ENCODE peak calls at places on chromosomes 3 and 15, in seven cellular contexts. S is left lung; M is activated CD8-positive, alpha-beta memory T cell treated with anti-CD3 and anti-CD28 coated beads for 1 hour; L is foreskin keratinocyte; C is A549; Q is mammary epithelial cell; A is ELF-1. W is an unnamed sample.

GRCh38 chr3:22714758-22715157 is 488.4 kb upstream of the UBE2E2 start:
- DNase-seq in S (no peak), M (no peak), L (no peak), C (no peak), Q (no peak), A (no peak), W (no peak)

GRCh38 chr3:64502284-64502683 is 185.5 kb downstream of the ADAMTS9 start:
- DNase-seq in S (no peak), M (no peak), L (no peak), C (no peak), Q (no peak), A (no peak), W (no peak)

GRCh38 chr15:67050062-67050461 is 15.3 kb upstream of the SMAD3 start:
- DNase-seq in S (no peak), M (no peak), L (peak), C (peak), Q (peak), A (no peak), W (no peak)

GRCh38 chr3:188294113-188294512 is 140.2 kb downstream of the LPP start:
- DNase-seq in S (no peak), M (no peak), L (no peak), C (no peak), Q (no peak), A (no peak), W (no peak)

GRCh38 chr3:147419062-147419701 is 10.0 kb downstream of the ZIC1 start:
- DNase-seq in S (peak), M (no peak), L (no peak), C (no peak), Q (no peak), A (peak), W (no peak)

GRCh38 chr3:152320201-152320617 is 51.5 kb downstream of the MBNL1 start:
- DNase-seq in S (no peak), M (no peak), L (no peak), C (no peak), Q (no peak), A (no peak), W (no peak)

GRCh38 chr3:13841826-13842225 is 38.0 kb downstream of the WNT7A start:
- DNase-seq in S (no peak), M (no peak), L (no peak), C (no peak), Q (no peak), A (no peak), W (no peak)

GRCh38 chr3:46934067-46934466 is 42.5 kb downstream of the CCDC12 start:
- DNase-seq in S (no peak), M (no peak), L (no peak), C (no peak), Q (no peak), A (no peak), W (no peak)

GRCh38 chr3:144424606-144425005 is 453.0 kb downstream of the DIPK2A start:
- DNase-seq in S (peak), M (no peak), L (no peak), C (no peak), Q (no peak), A (no peak), W (no peak)

GRCh38 chr3:48820626-48821324 is 26.9 kb downstream of the PRKAR2A start:
- DNase-seq in S (no peak), M (no peak), L (no peak), C (no peak), Q (no peak), A (no peak), W (no peak)

GRCh38 chr3:18080198-18080689 is 337.8 kb upstream of the TBC1D5 start:
- DNase-seq in S (no peak), M (no peak), L (no peak), C (no peak), Q (peak), A (no peak), W (no peak)

GRCh38 chr3:66037330-66037985 is 1.3 kb downstream of the MAGI1 start:
- DNase-seq in S (peak), M (no peak), L (no peak), C (peak), Q (peak), A (peak), W (peak)

GRCh38 chr15:62060896-62061280 is 641 bp upstream of the VPS13C start:
- DNase-seq in S (no peak), M (no peak), L (no peak), C (no peak), Q (no peak), A (no peak), W (no peak)

GRCh38 chr3:177811835-177812234 is 614.6 kb upstream of the TBL1XR1 start:
- DNase-seq in S (no peak), M (no peak), L (no peak), C (no peak), Q (no peak), A (no peak), W (no peak)

GRCh38 chr3:123346041-123346440 is 102.8 kb downstream of the ADCY5 start:
- DNase-seq in S (no peak), M (no peak), L (no peak), C (no peak), Q (no peak), A (no peak), W (no peak)